ENCODE peak calls at places on chromosomes 4 and X, in four cellular contexts. R, S, E and A are unnamed samples.

GRCh38 chr4:110840221-110840654 is 217.4 kb upstream of the PITX2 start:
- DNase-seq in R (no peak), S (no peak), E (no peak), A (no peak)

GRCh38 chr4:96102541-96103018 is 262.7 kb downstream of the PDHA2 start:
- DNase-seq in R (no peak), S (no peak), E (no peak), A (no peak)

GRCh38 chr4:30904161-30904560 is 184.0 kb downstream of the PCDH7 start:
- DNase-seq in R (no peak), S (no peak), E (no peak), A (no peak)

GRCh38 chrX:135923353-135923752 is 29.8 kb downstream of the SAGE1 start:
- DNase-seq in R (no peak), S (no peak), E (no peak), A (no peak)

GRCh38 chr4:139469216-139469615 is 15.3 kb downstream of the RAB33B start:
- DNase-seq in R (no peak), S (no peak), E (no peak), A (no peak)

GRCh38 chr4:114272226-114272625 is 292.8 kb upstream of the ARSJ start:
- DNase-seq in R (no peak), S (no peak), E (no peak), A (no peak)

GRCh38 chr4:99024481-99025275 is 29.2 kb downstream of the METAP1 start:
- DNase-seq in R (no peak), S (peak; percentile 42), E (peak; percentile 48), A (no peak)

GRCh38 chr4:144399927-144400326 is 246.0 kb upstream of the HHIP start:
- DNase-seq in R (no peak), S (no peak), E (no peak), A (no peak)

GRCh38 chr4:25345880-25346279 is 31.2 kb upstream of the ANAPC4 start:
- DNase-seq in R (no peak), S (no peak), E (no peak), A (no peak)

GRCh38 chr4:1793496-1793840 is 375 bp downstream of the FGFR3 start:
- DNase-seq in R (no peak), S (no peak), E (peak; percentile 65), A (no peak)

GRCh38 chr4:140497776-140498636 is at the start of gene MGAT4D:
- DNase-seq in R (no peak), S (peak; percentile 21), E (peak; percentile 22), A (peak; percentile 13)

GRCh38 chr4:84366111-84366510 is 133.0 kb downstream of the NKX6-1 start:
- DNase-seq in R (no peak), S (no peak), E (no peak), A (peak; percentile 36)

GRCh38 chrX:40866878-40867277 is 131.5 kb upstream of the MED14 start:
- DNase-seq in R (no peak), S (peak; percentile 16), E (no peak), A (no peak)

GRCh38 chr4:70880739-70881138 is 21.4 kb upstream of the MOB1B start:
- DNase-seq in R (no peak), S (no peak), E (no peak), A (no peak)

GRCh38 chr4:143559757-143560147 is 46.2 kb downstream of the SMARCA5 start:
- DNase-seq in R (no peak), S (no peak), E (no peak), A (no peak)

GRCh38 chr4:37594095-37594494 is 92.1 kb downstream of the RELL1 start:
- DNase-seq in R (no peak), S (no peak), E (no peak), A (no peak)

DNA sequence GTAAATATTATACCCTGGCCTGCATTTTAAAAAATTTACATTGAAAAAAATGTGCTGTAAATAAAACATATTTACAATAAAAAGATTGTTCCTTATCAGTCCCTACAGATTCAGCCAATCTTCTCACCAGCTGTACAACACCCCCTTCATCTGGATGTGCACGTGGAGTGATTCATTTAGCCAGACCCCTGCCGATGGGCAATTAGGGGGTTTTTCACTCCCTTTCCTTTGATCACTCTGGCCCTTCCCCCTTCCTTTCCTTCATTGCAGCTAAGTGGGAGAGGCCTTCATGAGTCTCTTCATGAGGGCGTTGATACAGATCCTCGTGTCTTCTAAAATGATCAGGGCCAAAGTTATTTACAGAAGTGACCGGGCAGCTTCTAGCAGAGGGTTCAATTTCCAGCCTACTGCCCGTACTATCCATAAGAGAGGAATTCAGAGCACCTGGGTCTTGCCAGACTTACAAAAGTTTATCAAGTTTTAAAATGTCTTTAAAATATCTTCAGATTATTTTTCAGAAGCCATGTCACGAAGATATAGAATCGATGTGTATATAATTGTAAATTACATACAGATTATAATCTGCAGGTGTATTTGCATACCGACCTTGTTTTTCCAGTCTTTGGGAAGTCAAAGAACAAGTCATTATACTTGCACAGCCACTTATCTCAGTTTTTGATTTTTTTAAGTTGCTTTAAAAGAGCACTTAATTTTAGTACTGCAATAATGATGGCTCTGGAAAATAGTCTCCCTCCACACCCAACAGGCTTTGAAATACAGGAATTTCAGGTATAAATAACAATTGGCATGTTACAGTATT is 21.4 kb upstream of the RASL11B start:
- DNase-seq in R (no peak), S (no peak), E (no peak), A (no peak)
- H3K4me1 ChIP-seq in R (peaks cover 8% of the 10 kb centered on the region), S (peaks cover 28% of the 10 kb centered on the region), E (peaks cover 3% of the 10 kb centered on the region), A (no peaks in the 10 kb centered on the region)

DNA sequence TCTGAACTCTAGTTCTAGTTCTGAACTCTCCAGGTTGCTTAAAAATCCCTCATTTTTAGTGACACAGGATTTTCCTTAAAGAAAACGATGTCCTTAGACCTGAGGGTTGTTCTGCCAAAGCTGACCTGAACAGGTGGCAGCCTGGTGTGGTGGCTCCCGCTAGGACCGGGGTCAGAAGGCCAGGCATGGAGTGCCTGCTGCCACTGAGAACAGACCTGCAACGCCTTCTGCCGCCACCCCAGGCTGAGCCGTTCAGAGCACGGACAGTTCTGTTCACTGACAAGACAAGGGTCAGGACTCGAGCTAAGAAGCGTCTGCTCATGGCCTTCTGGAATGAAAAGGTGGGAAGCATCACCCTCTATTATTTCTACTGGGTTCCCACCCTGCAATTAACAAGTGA is 15.8 kb downstream of the DCTD start:
- DNase-seq in R (no peak), S (no peak), E (no peak), A (no peak)
- H3K36me3 ChIP-seq in R (peaks cover 17% of the 10 kb centered on the region), S (no peaks in the 10 kb centered on the region), E (no peaks in the 10 kb centered on the region), A (peaks cover 30% of the 10 kb centered on the region)

DNA sequence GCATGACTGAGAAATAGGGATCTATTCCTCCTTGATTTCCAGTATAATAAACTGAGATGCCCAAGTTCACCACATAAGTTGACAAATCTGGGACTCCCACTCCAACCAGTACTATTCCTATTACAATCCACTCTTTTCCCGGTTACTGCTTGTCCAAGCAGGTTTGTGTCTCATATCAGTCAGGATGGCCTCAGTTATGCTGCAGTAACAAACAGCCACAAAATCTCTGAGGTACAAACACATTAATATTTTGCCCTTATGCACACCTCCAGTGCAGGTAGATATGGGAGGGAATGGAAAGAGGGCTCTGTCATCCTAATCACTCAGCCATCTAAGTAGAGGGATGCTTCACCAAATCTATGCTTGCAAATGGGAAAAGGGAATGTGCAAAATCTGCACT is 207.8 kb downstream of the RAB28 start:
- DNase-seq in R (no peak), S (no peak), E (no peak), A (no peak)
- H3K9me3 ChIP-seq in R (peaks cover 17% of the 10 kb centered on the region), S (no peaks in the 10 kb centered on the region), E (peaks cover 13% of the 10 kb centered on the region), A (no peaks in the 10 kb centered on the region)

DNA sequence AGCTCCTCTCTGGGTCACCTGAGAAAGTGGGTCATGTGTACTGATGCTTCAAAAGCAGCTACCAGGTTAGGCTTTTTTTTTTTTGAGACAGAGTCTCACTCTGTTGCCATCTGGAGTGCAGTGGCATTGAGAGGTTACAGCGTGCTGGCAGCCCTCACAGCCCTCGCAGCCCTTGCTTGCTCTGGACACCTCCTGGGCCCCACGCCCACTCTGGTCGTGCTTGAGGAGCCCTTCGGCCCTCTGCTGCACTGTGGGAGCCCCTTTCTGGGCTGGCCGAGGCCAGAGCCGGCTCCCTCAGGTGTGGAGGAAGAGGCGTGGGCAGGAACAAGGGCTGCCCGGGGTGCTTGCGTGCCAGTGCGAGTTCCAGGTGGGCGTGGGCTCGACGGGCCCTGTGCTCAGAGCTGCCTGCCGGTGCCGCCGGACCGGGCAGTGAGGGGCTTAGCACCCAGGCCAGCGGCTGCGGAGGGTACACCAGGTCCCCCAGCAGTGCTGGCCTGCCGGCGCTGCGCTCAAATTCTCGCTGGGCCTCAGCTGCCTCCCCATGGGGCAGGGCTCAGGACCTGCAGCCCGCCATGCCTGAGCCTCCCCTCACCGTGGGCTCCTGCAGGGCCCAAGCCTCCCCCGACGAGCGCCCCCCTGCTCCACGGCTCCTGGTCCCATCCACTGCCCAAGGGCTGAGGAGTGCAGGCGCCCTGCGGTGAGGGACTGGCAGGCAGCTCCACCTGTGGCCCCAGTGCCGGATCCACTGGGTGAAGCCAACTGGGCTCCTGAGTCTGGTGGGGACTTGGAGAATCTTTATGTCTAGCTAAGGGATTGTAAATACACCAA is 49.3 kb upstream of the IL21 start:
- DNase-seq in R (no peak), S (no peak), E (no peak), A (no peak)
- H3K4me1 ChIP-seq in R (peaks cover 30% of the 10 kb centered on the region), S (peaks cover 12% of the 10 kb centered on the region), E (peaks cover 7% of the 10 kb centered on the region), A (peaks cover 3% of the 10 kb centered on the region)